ENCODE peak calls at places on chromosomes 4 and X, in eight cellular contexts. P is heart right ventricle; G is tibial nerve; F is left ventricle myocardium inferior; N is activated CD8-positive, alpha-beta T cell treated with anti-CD3 and anti-CD28 coated beads for 36 hours; J is neural crest cell; Z is GM12878; O is MCF 10A. U is an unnamed sample.

GRCh38 chrX:66489339-66489738 is 149.5 kb downstream of the EDA2R start:
- DNase-seq in F (no peak), N (no peak), G (no peak), O (peak; percentile 0), J (no peak), P (no peak), Z (no peak), U (no peak)

GRCh38 chr4:71065991-71066390 is 72.5 kb downstream of the DCK start:
- DNase-seq in O (no peak), F (no peak), N (no peak), G (no peak), P (no peak), Z (no peak), J (no peak), U (no peak)

GRCh38 chr4:1278336-1278670 is 11.4 kb upstream of the MAEA start:
- DNase-seq in Z (no peak), J (no peak), F (no peak), P (no peak), N (peak; percentile 24), O (peak; percentile 39), G (no peak), U (no peak)

GRCh38 chrX:100319716-100320115 is 90.4 kb downstream of the PCDH19 start:
- DNase-seq in O (peak; percentile 8), Z (no peak), G (no peak), P (no peak), F (no peak), N (no peak), J (no peak), U (no peak)

GRCh38 chrX:17559728-17560379 is 177.4 kb upstream of the SCML1 start:
- DNase-seq in G (no peak), O (peak; percentile 82), Z (no peak), J (no peak), P (no peak), F (no peak), N (no peak), U (no peak)

GRCh38 chr4:143380651-143381050 is 44.0 kb downstream of the GAB1 start:
- DNase-seq in Z (no peak), J (no peak), F (no peak), G (no peak), O (no peak), N (no peak), P (no peak), U (no peak)

GRCh38 chr4:53558061-53558801 is 33.1 kb downstream of the LNX1 start:
- DNase-seq in J (no peak), F (no peak), G (no peak), P (no peak), N (no peak), O (peak; percentile 83), Z (no peak), U (no peak)

GRCh38 chr4:79178770-79179169 is 147.1 kb downstream of the NAA11 start:
- DNase-seq in P (peak; percentile 60), J (no peak), G (no peak), Z (no peak), N (no peak), F (peak; percentile 15), O (peak; percentile 8), U (no peak)

GRCh38 chr4:54586343-54586953 is 71.3 kb upstream of the KIT start:
- DNase-seq in J (no peak), Z (no peak), P (no peak), G (no peak), N (no peak), F (no peak), O (peak; percentile 28), U (no peak)

GRCh38 chr4:84962102-84962501 is 4.4 kb downstream of the WDFY3 start:
- DNase-seq in J (no peak), F (no peak), N (no peak), G (no peak), Z (no peak), P (no peak), O (no peak), U (no peak)

GRCh38 chr4:53721276-53721675 is 130.0 kb upstream of the LNX1 start:
- DNase-seq in N (no peak), P (no peak), O (no peak), G (no peak), F (no peak), Z (no peak), J (no peak), U (no peak)

GRCh38 chr4:123980736-123981285 is 584.2 kb downstream of the SPRY1 start:
- DNase-seq in Z (no peak), P (no peak), G (no peak), N (no peak), O (no peak), F (no peak), J (no peak), U (no peak)

GRCh38 chrX:71070531-71070930 is 2.4 kb upstream of the SNX12 start:
- DNase-seq in F (no peak), J (no peak), N (no peak), P (no peak), Z (no peak), G (no peak), O (no peak), U (no peak)

GRCh38 chrX:71067727-71068051 is 445 bp downstream of the SNX12 start:
- DNase-seq in G (no peak), P (no peak), F (no peak), O (no peak), J (no peak), Z (no peak), N (no peak), U (no peak)

GRCh38 chrX:71067079-71067478 is 1.1 kb downstream of the SNX12 start:
- DNase-seq in G (no peak), Z (no peak), J (no peak), N (no peak), O (no peak), P (no peak), F (no peak), U (no peak)

GRCh38 chrX:71068052-71068918 is at the start of gene SNX12:
- DNase-seq in P (peak; percentile 91), Z (peak; percentile 77), G (peak; percentile 78), O (peak; percentile 89), F (peak; percentile 90), N (peak; percentile 93), J (peak; percentile 69), U (peak; percentile 86)
- TF ChIP-seq CTCF in P (no peak), Z (no peak), G (no peak), O (no peak), F (no peak), N (no peak), J (no peak), U (peak; percentile 82)

GRCh38 chr4:3213101-3213416 is 35.9 kb upstream of the MSANTD1 start:
- DNase-seq in J (no peak), Z (no peak), P (no peak), N (no peak), F (no peak), O (no peak), G (no peak), U (no peak)
- TF ChIP-seq CTCF in J (no peak), Z (no peak), P (no peak), N (no peak), F (no peak), O (no peak), G (no peak), U (no peak)

DNA sequence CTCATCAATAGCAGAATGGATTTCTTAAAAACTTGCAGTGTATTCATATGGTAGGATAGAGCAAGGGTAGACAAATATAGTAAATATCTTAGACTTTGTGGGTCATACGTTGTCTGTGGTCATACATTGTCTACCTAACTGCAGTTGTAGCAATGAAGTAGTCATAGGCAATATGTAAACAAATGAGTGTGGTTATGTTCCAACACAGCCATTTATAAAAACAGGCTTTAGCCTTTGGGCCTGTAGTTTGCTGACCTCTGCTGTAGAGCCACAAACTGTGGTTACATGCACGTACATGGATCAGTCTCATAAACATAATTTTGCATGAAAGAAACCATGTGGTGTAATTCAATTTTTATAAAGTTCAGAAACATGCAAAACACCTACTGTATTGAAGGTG is 98.9 kb downstream of the LARP1B start:
- DNase-seq in O (peak; percentile 56), G (no peak), P (no peak), Z (no peak), F (no peak), J (no peak), N (no peak), U (no peak)
- TF ChIP-seq CTCF in O (no peak), G (no peak), P (no peak), Z (no peak), F (no peak), J (no peak), N (no peak), U (no peak)

DNA sequence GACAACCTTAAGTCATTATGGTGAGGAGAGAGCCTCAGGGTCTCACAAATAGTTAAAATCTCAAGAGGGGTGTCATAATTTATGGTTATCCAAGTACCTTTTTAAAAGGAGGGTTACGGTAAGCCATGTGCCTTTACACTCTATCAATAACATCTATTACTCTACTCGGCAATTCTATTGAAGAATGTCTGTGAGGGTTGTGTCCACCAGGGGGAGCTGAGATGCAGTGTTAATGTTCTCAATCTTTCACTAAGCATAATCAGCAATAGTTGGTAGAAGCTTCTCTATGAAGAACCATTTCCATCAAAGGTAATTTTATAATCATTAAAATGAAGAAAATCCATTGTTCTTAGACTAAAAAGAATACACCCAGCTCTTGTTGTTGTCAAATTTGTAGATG is 457.4 kb downstream of the CENPC start:
- DNase-seq in Z (no peak), G (peak; percentile 21), F (no peak), O (peak; percentile 64), J (peak; percentile 16), P (peak; percentile 7), N (peak; percentile 74), U (peak; percentile 18)
- TF ChIP-seq CTCF in Z (peak; percentile 64), G (peak; percentile 32), F (peak; percentile 60), O (peak; percentile 61), J (peak; percentile 73), P (peak; percentile 9), N (peak; percentile 69), U (peak; percentile 74)

GRCh38 chr4:129526812-129527211 is 430.9 kb downstream of the C4orf33 start:
- DNase-seq in J (no peak), F (no peak), Z (no peak), O (peak; percentile 54), P (no peak), G (no peak), N (no peak), U (no peak)
- TF ChIP-seq CTCF in J (no peak), F (peak; percentile 66), Z (peak; percentile 39), O (peak; percentile 55), P (peak; percentile 26), G (peak; percentile 6), N (no peak), U (no peak)

DNA sequence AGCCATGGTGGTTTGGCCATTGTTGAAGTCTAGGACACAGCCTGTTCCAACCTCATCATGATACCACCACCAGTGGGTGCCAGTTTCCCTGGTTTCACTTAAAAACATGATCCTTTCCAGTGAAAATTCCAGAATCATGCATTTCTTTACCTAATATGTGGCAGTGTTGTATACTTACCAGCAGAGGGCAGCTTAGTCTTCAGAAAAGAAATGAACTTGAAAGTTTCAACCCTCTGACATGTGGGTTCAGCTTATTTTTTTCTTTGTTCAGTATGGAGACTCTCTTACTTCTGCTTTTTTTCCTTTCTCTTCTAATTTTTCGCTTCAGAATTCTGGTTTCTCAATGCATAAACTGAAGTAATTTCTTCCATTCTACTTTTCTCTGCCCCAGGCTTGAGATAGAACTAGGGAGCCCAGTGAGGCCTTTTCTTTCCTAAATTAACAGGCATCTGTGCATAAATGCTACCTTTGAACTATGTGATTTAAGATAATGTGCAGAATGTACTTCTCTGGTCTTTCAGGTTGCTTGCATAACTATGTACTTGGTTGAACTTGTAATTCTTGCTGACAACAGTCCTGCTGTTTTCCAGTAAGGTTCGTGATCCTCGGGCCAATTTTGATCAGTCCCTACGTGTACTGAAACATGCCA is 10.7 kb downstream of the LIAS start:
- DNase-seq in J (peak; percentile 24), F (no peak), G (no peak), N (peak; percentile 16), P (peak; percentile 16), O (peak; percentile 80), Z (peak; percentile 48), U (peak; percentile 62)
- TF ChIP-seq CTCF in J (peak; percentile 92), F (peak; percentile 88), G (peak; percentile 73), N (peak; percentile 94), P (peak; percentile 58), O (peak; percentile 71), Z (peak; percentile 79), U (peak; percentile 71)